ENCODE peak calls at places on chromosomes 4 and X, in nine cellular contexts. E, Y, G, K, L, P, S, R and O are unnamed samples.

GRCh38 chr4:168098257-168098717 is 6.0 kb downstream of the ANXA10 start:
- DNase-seq in Y (no peak), E (no peak), K (peak; percentile 77), P (peak; percentile 62), L (peak; percentile 60), R (peak; percentile 65), S (no peak), G (no peak), O (no peak)

GRCh38 chrX:15404712-15405111 is 20.5 kb upstream of the VEGFD start:
- DNase-seq in S (no peak), E (no peak), L (no peak), K (peak; percentile 74), R (peak; percentile 93), P (peak; percentile 36), G (no peak), Y (no peak), O (no peak)

GRCh38 chr4:186096681-186097080 is 7.8 kb upstream of the FAM149A start:
- DNase-seq in L (no peak), R (no peak), K (no peak), S (no peak), G (no peak), P (no peak), E (no peak), Y (no peak), O (no peak)

GRCh38 chr4:3514806-3515421 is 17.3 kb downstream of the LRPAP1 start:
- DNase-seq in S (peak; percentile 32), K (no peak), Y (no peak), G (no peak), L (no peak), R (no peak), P (no peak), E (no peak), O (no peak)

GRCh38 chrX:17415242-17415815 is 40.3 kb downstream of the NHS start:
- DNase-seq in K (no peak), Y (no peak), R (no peak), L (peak; percentile 31), S (no peak), P (no peak), G (no peak), E (no peak), O (no peak)

GRCh38 chrX:11836284-11836683 is 78.2 kb downstream of the MSL3 start:
- DNase-seq in S (no peak), Y (no peak), G (no peak), K (peak; percentile 0), P (no peak), L (no peak), E (no peak), R (no peak), O (no peak)

GRCh38 chr4:37770016-37770415 is 56.5 kb upstream of the PGM2 start:
- DNase-seq in G (peak; percentile 4), R (peak; percentile 59), S (no peak), E (no peak), L (peak; percentile 38), Y (no peak), K (peak; percentile 54), P (peak; percentile 39), O (no peak)

GRCh38 chrX:19593684-19594083 is 78.4 kb upstream of the MAP3K15 start:
- DNase-seq in S (peak; percentile 30), L (peak; percentile 16), R (peak; percentile 61), Y (no peak), G (no peak), E (no peak), P (peak; percentile 48), K (peak; percentile 63), O (no peak)

GRCh38 chr4:107721436-107722090 is 1.5 kb upstream of the PAPSS1 start:
- DNase-seq in R (no peak), E (no peak), G (no peak), S (peak; percentile 22), L (no peak), P (no peak), K (no peak), Y (peak; percentile 57), O (no peak)

GRCh38 chr4:123444298-123444731 is 47.7 kb downstream of the SPRY1 start:
- DNase-seq in Y (peak; percentile 52), K (peak; percentile 66), P (peak; percentile 56), G (no peak), R (peak; percentile 29), E (no peak), S (peak; percentile 71), L (peak; percentile 29), O (peak; percentile 53)

DNA sequence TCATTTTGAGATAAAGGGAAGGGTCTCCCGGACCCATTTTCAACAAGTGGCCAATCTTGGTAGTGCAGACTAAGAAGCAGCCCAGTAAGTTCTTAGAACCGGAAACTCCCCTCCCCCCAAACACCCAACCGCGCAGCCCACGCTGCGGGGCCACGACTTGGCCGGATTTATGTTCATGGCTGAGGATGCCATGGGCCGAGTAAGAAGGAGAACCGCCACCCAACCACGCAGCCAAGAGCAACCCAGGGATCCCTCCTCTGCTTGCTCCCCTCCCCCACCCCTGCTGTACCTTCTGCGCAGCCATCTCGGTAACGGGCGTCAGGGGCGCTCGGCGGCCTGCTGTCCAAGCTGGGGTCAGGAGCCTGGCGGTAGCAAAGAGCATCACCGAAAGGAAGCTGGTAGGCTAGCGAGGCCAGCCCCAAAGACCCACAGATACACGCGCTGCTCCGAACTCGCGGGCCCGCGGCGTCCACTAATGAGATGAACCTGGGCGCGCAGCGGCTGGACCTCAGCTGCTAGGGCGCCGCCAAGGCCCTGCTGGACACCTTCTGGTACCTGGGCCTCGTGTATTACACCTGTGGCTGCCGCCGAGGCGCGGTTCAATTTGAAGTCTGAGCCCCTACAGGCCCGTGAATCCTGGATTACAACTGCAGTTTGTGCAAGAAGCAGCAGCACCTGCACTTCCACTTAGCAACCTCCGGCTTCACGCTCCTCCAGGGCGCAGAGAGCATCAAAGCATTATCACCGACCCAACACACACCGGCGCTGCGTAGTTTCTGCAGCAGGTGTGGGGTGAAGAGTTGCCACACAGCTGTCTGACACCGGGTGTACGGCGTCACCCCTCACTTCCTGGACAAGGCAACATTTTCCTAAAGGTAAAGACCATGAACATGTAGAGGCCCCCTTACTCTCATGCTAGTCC is 63.4 kb downstream of the NUDT10 start:
- DNase-seq in K (no peak), E (peak; percentile 4), Y (no peak), P (no peak), R (no peak), L (no peak), G (no peak), S (peak; percentile 56), O (no peak)
- H3K4me3 ChIP-seq in K (peak overlapping the region; percentile 15), E (peak overlapping the region; percentile 42), Y (no peak overlapping the region), P (no peak overlapping the region), R (peak overlapping the region; percentile 40), L (peak overlapping the region; percentile 43), G (no peak overlapping the region), S (peak overlapping the region; percentile 15), O (peak overlapping the region; percentile 15)

GRCh38 chrX:129115104-129115503 is 408.2 kb downstream of the SMARCA1 start:
- DNase-seq in R (peak; percentile 40), E (no peak), S (peak; percentile 81), P (peak; percentile 8), G (no peak), Y (peak; percentile 17), K (peak; percentile 1), L (peak; percentile 35), O (no peak)
- TF ChIP-seq CTCF in R (peak; percentile 28), E (no peak), S (no peak), P (peak; percentile 20), G (no peak), Y (no peak), K (no peak), L (peak; percentile 20), O (no peak)

GRCh38 chr4:20256381-20256881 is 4.7 kb downstream of the SLIT2 start:
- DNase-seq in G (no peak), S (no peak), P (peak; percentile 35), K (peak; percentile 52), L (no peak), R (no peak), E (no peak), Y (no peak), O (no peak)
- H3K4me3 ChIP-seq in G (peak overlapping the region; percentile 87), S (peak overlapping the region; percentile 84), P (no peak overlapping the region), K (no peak overlapping the region), L (no peak overlapping the region), R (peak overlapping the region; percentile 79), E (peak overlapping the region; percentile 56), Y (no peak overlapping the region), O (peak overlapping the region; percentile 94)

GRCh38 chrX:104370089-104370488 is 115.4 kb upstream of the ESX1 start:
- DNase-seq in S (peak; percentile 10), R (peak; percentile 18), G (no peak), Y (no peak), E (peak; percentile 51), P (no peak), L (no peak), K (no peak), O (no peak)
- TF ChIP-seq CTCF in S (peak; percentile 11), R (peak; percentile 12), G (no peak), Y (no peak), E (no peak), P (no peak), L (peak; percentile 57), K (peak; percentile 4), O (peak; percentile 17)